ENCODE peak calls at places on chromosome 16, in four cellular contexts. B, X, H and Q are unnamed samples. For H3K9me3, the result is how much of the 10 kb centered on the place peaks cover.

GRCh38 chr16:89695086-89695874 is 6.2 kb downstream of the SPATA2L start:
- DNase-seq in X (no peak), B (no peak), H (no peak), Q (no peak)

GRCh38 chr16:47519543-47519942 is 58.4 kb downstream of the PHKB start:
- DNase-seq in H (no peak), B (no peak), X (no peak), Q (no peak)

GRCh38 chr16:59021751-59022150 is 287.6 kb upstream of the GOT2 start:
- DNase-seq in X (peak), B (no peak), H (no peak), Q (no peak)

GRCh38 chr16:86022381-86022960 is 123.5 kb downstream of the IRF8 start:
- DNase-seq in H (no peak), B (no peak), X (no peak), Q (no peak)

GRCh38 chr16:1309888-1310831 is 724 bp downstream of the UBE2I start:
- DNase-seq in X (peak), H (peak), B (peak), Q (peak)

GRCh38 chr16:79703066-79703465 is 102.5 kb upstream of the MAF start:
- DNase-seq in B (no peak), H (no peak), X (peak), Q (no peak)

GRCh38 chr16:27450836-27451341 is 48.9 kb downstream of the IL21R start:
- DNase-seq in X (peak), H (no peak), B (no peak), Q (no peak)

GRCh38 chr16:86221085-86221484 is 289.2 kb upstream of the FOXF1 start:
- DNase-seq in X (peak), B (no peak), H (peak), Q (no peak)

GRCh38 chr16:67884-68789 is 4.3 kb downstream of the RHBDF1 start:
- DNase-seq in H (no peak), B (no peak), X (peak), Q (no peak)

GRCh38 chr16:1964046-1964505 is 550 bp downstream of the RPS2 start:
- DNase-seq in X (peak), B (peak), H (no peak), Q (no peak)

GRCh38 chr16:55297910-55298175 is 26.2 kb upstream of the IRX6 start:
- DNase-seq in B (no peak), H (no peak), X (no peak), Q (no peak)

GRCh38 chr16:17304124-17304813 is 166.5 kb downstream of the XYLT1 start:
- DNase-seq in H (peak), B (no peak), X (peak), Q (no peak)

GRCh38 chr16:66878067-66878466 is 2.2 kb upstream of the PDP2 start:
- DNase-seq in B (no peak), H (no peak), X (no peak), Q (no peak)

GRCh38 chr16:27313422-27314160 is at the start of gene IL4R:
- DNase-seq in H (peak), X (peak), B (peak), Q (peak)

GRCh38 chr16:72182976-72183375 is 11.0 kb upstream of the PMFBP1 start:
- DNase-seq in X (no peak), H (no peak), B (no peak), Q (no peak)

GRCh38 chr16:25868966-25869365 is 177.2 kb downstream of the HS3ST4 start:
- DNase-seq in H (no peak), X (no peak), B (no peak), Q (no peak)

GRCh38 chr16:48075398-48075797 is 80.4 kb downstream of the ABCC12 start:
- DNase-seq in B (no peak), X (peak), H (no peak), Q (no peak)

GRCh38 chr16:88284626-88285513 is 97.9 kb upstream of the ZNF469 start:
- DNase-seq in B (no peak), H (no peak), X (no peak), Q (no peak)
- H3K9me3 ChIP-seq in B (under half), H (under half), X (under half), Q (under half)

GRCh38 chr16:31467858-31468257 is 4.1 kb upstream of the TGFB1I1 start:
- DNase-seq in B (no peak), X (no peak), H (no peak), Q (no peak)
- H3K9me3 ChIP-seq in B (under half), X (under half), H (under half), Q (under half)

DNA sequence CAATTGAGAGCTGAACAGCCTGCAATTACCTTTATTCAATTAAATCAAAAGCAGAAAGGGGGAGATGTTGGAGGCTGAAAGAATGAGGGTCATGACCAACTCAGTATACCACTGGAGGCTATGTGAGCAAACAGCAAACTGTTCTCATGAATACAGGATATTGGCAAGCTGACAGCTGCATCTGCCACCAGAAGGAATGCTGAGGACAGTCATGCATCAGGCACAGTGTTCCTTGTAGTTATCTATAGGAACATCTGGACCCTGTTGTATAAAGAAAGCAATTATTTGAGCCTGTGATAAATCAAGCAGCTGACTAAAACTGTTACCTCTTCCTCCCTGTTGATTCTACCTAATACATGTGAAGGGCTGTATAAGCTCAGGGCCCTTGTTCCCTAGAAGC is 2064.6 kb downstream of the TP53TG3F start:
- DNase-seq in H (no peak), B (no peak), X (no peak), Q (no peak)
- H3K9me3 ChIP-seq in H (under half), B (under half), X (under half), Q (under half)

GRCh38 chr16:35543486-35543885 is 2084.1 kb downstream of the TP53TG3F start:
- DNase-seq in H (no peak), X (no peak), B (no peak), Q (no peak)
- H3K9me3 ChIP-seq in H (under half), X (under half), B (under half), Q (under half)

GRCh38 chr16:3321802-3322201 is 16.5 kb downstream of the ZNF75A start:
- DNase-seq in B (no peak), X (no peak), H (no peak), Q (no peak)
- H3K9me3 ChIP-seq in B (half or more), X (under half), H (half or more), Q (under half)

GRCh38 chr16:10343124-10343760 is 42.6 kb upstream of the ATF7IP2 start:
- DNase-seq in B (no peak), H (no peak), X (no peak), Q (no peak)
- H3K9me3 ChIP-seq in B (under half), H (under half), X (under half), Q (under half)